ENCODE peak calls at places on chromosomes 3 and 15, in ten cellular contexts. R, D, K, U, B, V, N, S, L and A are unnamed samples.
A peak's percentile ranks its signal among the peaks of the same experiment; 100 is the strongest.

GRCh38 chr3:184361932-184362667 is 590 bp downstream of the POLR2H start:
- DNase-seq in R (peak; percentile 38), N (peak; percentile 44), S (no peak), K (no peak), B (peak; percentile 42), D (no peak), V (no peak), L (peak; percentile 81), U (no peak), A (peak; percentile 35)

GRCh38 chr3:157493627-157494550 is 9.3 kb downstream of the VEPH1 start:
- DNase-seq in V (peak; percentile 46), U (peak; percentile 86), D (no peak), N (no peak), R (peak; percentile 71), B (no peak), L (peak; percentile 54), S (no peak), K (no peak), A (no peak)

GRCh38 chr3:197501879-197502620 is 53.7 kb downstream of the BDH1 start:
- DNase-seq in B (no peak), S (no peak), R (peak; percentile 26), K (peak; percentile 73), U (peak; percentile 66), L (no peak), D (no peak), V (no peak), N (peak; percentile 65), A (no peak)

GRCh38 chr15:67050062-67050461 is 15.3 kb upstream of the SMAD3 start:
- DNase-seq in K (no peak), V (no peak), U (peak; percentile 77), L (no peak), B (no peak), S (no peak), D (no peak), N (no peak), R (peak; percentile 55), A (peak; percentile 77)

GRCh38 chr15:40691737-40692136 is 3.2 kb upstream of the RAD51 start:
- DNase-seq in D (no peak), B (no peak), K (no peak), N (no peak), V (no peak), U (no peak), L (no peak), S (no peak), R (no peak), A (no peak)

GRCh38 chr3:188187055-188187454 is 33.1 kb downstream of the LPP start:
- DNase-seq in D (no peak), R (no peak), K (peak; percentile 54), N (no peak), L (no peak), V (no peak), U (no peak), S (no peak), B (peak; percentile 59), A (no peak)

GRCh38 chr3:133472242-133472641 is 72.4 kb downstream of the BFSP2 start:
- DNase-seq in V (no peak), L (no peak), R (no peak), D (no peak), B (no peak), U (no peak), S (no peak), K (no peak), N (no peak), A (no peak)

GRCh38 chr3:53650424-53650823 is 156.0 kb downstream of the CACNA1D start:
- DNase-seq in K (no peak), S (no peak), V (no peak), R (no peak), U (no peak), N (no peak), D (no peak), B (no peak), L (no peak), A (no peak)

GRCh38 chr3:34357461-34357860 is 559.0 kb downstream of the PDCD6IP start:
- DNase-seq in U (no peak), K (no peak), V (no peak), N (no peak), S (no peak), L (peak; percentile 51), B (no peak), R (no peak), D (no peak), A (no peak)

GRCh38 chr3:125585595-125586223 is 9.6 kb downstream of the OSBPL11 start:
- DNase-seq in L (peak; percentile 74), S (peak; percentile 66), B (no peak), V (peak; percentile 15), N (peak; percentile 64), R (peak; percentile 82), D (no peak), U (peak; percentile 89), K (no peak), A (peak; percentile 70)

GRCh38 chr3:125587039-125587664 is 8.1 kb downstream of the OSBPL11 start:
- DNase-seq in V (no peak), N (no peak), R (peak; percentile 18), L (no peak), U (peak; percentile 50), B (no peak), K (no peak), S (no peak), D (no peak), A (no peak)

GRCh38 chr3:125582707-125583106 is 12.6 kb downstream of the OSBPL11 start:
- DNase-seq in B (no peak), D (no peak), S (no peak), K (no peak), U (peak; percentile 33), R (peak; percentile 32), L (peak; percentile 17), V (no peak), N (no peak), A (no peak)
- TF ChIP-seq CTCF in B (no peak), D (peak; percentile 24), S (no peak), K (no peak), U (peak; percentile 4), R (peak; percentile 36), L (peak; percentile 22), V (no peak), N (no peak), A (no peak)

DNA sequence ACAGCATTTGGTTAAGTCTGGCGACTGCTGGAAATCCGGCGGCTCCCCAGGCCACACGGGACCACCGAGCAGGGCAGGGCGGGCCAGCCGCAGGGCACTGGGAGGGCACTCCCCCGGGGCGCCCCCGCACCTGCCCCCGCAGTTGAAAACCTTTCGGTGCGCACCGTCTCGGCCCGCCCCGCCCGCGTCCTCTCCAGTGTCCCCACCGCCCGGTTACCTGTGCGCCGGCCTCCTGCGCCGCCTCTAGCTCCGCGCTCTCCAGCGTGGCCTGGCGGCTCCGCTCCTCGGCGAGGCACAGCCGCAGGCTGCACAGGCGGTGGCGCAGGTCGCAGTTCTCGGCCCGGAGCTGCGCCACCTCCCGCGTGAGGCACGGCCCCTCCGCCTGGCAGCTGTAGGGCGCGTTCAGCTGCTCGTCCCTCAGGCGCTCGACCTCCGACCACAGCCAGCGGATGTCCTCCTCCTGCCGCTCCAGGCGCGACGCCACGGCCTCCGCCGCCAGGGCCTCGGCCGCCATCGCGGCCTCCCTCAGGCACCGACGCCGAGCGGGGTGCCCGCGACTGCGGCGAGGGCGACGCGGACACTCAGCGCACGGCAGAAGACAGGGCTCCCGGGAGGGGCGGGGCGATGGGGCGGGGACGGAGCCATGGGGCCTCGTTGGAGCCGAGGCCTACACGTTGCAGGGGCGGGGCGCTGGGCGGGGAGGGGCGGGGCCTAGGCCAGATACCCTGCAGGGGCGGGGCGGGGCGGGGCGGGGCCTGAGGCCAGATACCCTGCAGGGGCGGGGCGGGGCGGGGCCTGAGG is at the start of gene TARS3:
- DNase-seq in L (peak; percentile 98), B (peak; percentile 95), N (peak; percentile 89), D (peak; percentile 95), S (peak; percentile 42), U (peak; percentile 85), R (peak; percentile 80), K (peak; percentile 94), V (peak; percentile 29), A (peak; percentile 83)
- TF ChIP-seq CTCF in L (peak; percentile 16), B (no peak), N (no peak), D (no peak), S (no peak), U (no peak), R (peak; percentile 21), K (no peak), V (no peak), A (no peak)

DNA sequence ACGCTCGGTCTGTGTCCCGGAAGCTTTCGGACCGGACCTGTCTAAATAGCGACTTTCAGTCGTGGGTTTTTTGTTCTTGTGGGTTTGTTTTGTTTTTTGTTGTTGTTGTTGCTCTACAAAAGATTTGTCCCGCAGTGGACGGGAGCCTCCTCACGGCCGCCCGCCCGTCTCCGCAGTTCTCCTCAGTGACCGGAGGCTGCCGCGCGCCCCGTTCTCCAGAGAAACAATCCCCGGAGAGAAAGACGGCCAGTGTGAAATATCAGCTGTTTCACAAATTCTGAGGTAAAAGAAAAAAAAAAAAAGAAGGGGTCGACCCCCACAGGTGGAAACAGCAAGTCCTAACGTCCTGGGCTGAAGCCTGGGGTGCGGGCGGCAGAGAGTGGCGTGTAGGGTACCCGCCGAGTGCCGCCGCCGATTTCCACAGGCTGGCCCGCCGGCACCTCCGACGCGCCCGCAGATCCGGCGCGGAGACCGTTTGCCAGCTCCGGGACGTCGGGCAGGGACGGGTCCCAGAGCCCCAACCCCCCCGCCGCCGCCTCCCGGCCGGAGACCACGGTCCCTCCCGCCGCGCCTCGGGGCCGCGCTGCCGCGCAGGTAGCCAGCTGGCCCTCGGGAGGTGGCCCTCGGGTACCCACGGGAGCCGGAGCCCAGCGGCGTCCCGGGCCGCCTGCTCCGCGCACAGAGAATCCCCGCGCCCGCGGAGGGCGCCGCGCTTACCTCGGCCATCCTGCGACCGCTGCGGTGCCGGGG is 476 bp downstream of the BNC1 start:
- DNase-seq in N (peak; percentile 42), V (no peak), B (no peak), D (no peak), U (peak; percentile 36), S (no peak), K (no peak), L (peak; percentile 16), R (no peak), A (no peak)
- TF ChIP-seq CTCF in N (no peak), V (no peak), B (no peak), D (no peak), U (no peak), S (no peak), K (no peak), L (no peak), R (no peak), A (no peak)

GRCh38 chr15:48408337-48408736 is 77.1 kb downstream of the DUT start:
- DNase-seq in B (no peak), U (no peak), K (no peak), R (no peak), D (no peak), L (no peak), S (no peak), V (no peak), N (no peak), A (no peak)

GRCh38 chr15:48409623-48410022 is 78.4 kb downstream of the DUT start:
- DNase-seq in L (no peak), V (no peak), S (no peak), K (no peak), U (no peak), B (no peak), R (no peak), D (no peak), N (no peak), A (no peak)

GRCh38 chr15:48406240-48406891 is 75.1 kb downstream of the DUT start:
- DNase-seq in D (no peak), N (no peak), L (no peak), V (no peak), K (no peak), B (no peak), U (no peak), S (no peak), R (no peak), A (no peak)

GRCh38 chr15:48402778-48403177 is 71.5 kb downstream of the DUT start:
- DNase-seq in B (no peak), R (no peak), U (peak; percentile 63), K (no peak), N (no peak), S (no peak), V (no peak), L (no peak), D (no peak), A (no peak)

GRCh38 chr15:48406911-48407310 is 75.7 kb downstream of the DUT start:
- DNase-seq in U (no peak), B (no peak), N (no peak), R (no peak), K (no peak), L (no peak), V (no peak), D (no peak), S (no peak), A (no peak)
- TF ChIP-seq CTCF in U (peak; percentile 40), B (no peak), N (no peak), R (peak; percentile 29), K (peak; percentile 25), L (no peak), V (no peak), D (peak; percentile 35), S (peak; percentile 33), A (no peak)